ENCODE peak calls at places on chromosomes 2 and 18, in ten cellular contexts. One of them, this sample, is unnamed.

GRCh38 chr18:22173221-22173927 is 4.0 kb downstream of the GATA6 start:
- DNase-seq in ELR: no peak
- DNase-seq in CD4-positive, alpha-beta T cell: no peak
- DNase-seq in WERI-Rb-1: no peak
- DNase-seq in amygdala: no peak
- DNase-seq in GM12865: no peak
- DNase-seq in neural progenitor cell: no peak
- DNase-seq in Kasumi-1: no peak
- DNase-seq in cardiac muscle cell: no peak
- DNase-seq in globus pallidus: no peak
- DNase-seq in this sample: no peak

GRCh38 chr2:70709275-70709674 is 58.7 kb downstream of the ADD2 start:
- DNase-seq in ELR: no peak
- DNase-seq in CD4-positive, alpha-beta T cell: no peak
- DNase-seq in WERI-Rb-1: no peak
- DNase-seq in amygdala: no peak
- DNase-seq in GM12865: no peak
- DNase-seq in neural progenitor cell: no peak
- DNase-seq in Kasumi-1: no peak
- DNase-seq in cardiac muscle cell: peak; percentile 63
- DNase-seq in globus pallidus: no peak
- DNase-seq in this sample: no peak

GRCh38 chr2:205089958-205090357 is 544.7 kb downstream of the PARD3B start:
- DNase-seq in ELR: no peak
- DNase-seq in CD4-positive, alpha-beta T cell: no peak
- DNase-seq in WERI-Rb-1: no peak
- DNase-seq in amygdala: no peak
- DNase-seq in GM12865: no peak
- DNase-seq in neural progenitor cell: no peak
- DNase-seq in Kasumi-1: no peak
- DNase-seq in cardiac muscle cell: peak; percentile 9
- DNase-seq in globus pallidus: no peak
- DNase-seq in this sample: no peak

GRCh38 chr2:182650704-182651103 is 65.4 kb upstream of the DNAJC10 start:
- DNase-seq in ELR: peak; percentile 76
- DNase-seq in CD4-positive, alpha-beta T cell: no peak
- DNase-seq in WERI-Rb-1: no peak
- DNase-seq in amygdala: no peak
- DNase-seq in GM12865: peak; percentile 29
- DNase-seq in neural progenitor cell: peak; percentile 36
- DNase-seq in Kasumi-1: peak; percentile 92
- DNase-seq in cardiac muscle cell: peak; percentile 86
- DNase-seq in globus pallidus: peak; percentile 38
- DNase-seq in this sample: no peak

GRCh38 chr2:98461650-98462049 is 17.0 kb downstream of the INPP4A start:
- DNase-seq in ELR: no peak
- DNase-seq in CD4-positive, alpha-beta T cell: no peak
- DNase-seq in WERI-Rb-1: no peak
- DNase-seq in amygdala: no peak
- DNase-seq in GM12865: peak; percentile 6
- DNase-seq in neural progenitor cell: no peak
- DNase-seq in Kasumi-1: no peak
- DNase-seq in cardiac muscle cell: no peak
- DNase-seq in globus pallidus: peak; percentile 70
- DNase-seq in this sample: no peak

GRCh38 chr18:50338122-50338521 is 36.7 kb upstream of the SKA1 start:
- DNase-seq in ELR: no peak
- DNase-seq in CD4-positive, alpha-beta T cell: no peak
- DNase-seq in WERI-Rb-1: no peak
- DNase-seq in amygdala: no peak
- DNase-seq in GM12865: no peak
- DNase-seq in neural progenitor cell: no peak
- DNase-seq in Kasumi-1: no peak
- DNase-seq in cardiac muscle cell: no peak
- DNase-seq in globus pallidus: no peak
- DNase-seq in this sample: no peak

GRCh38 chr18:11125372-11126315 is 23.7 kb downstream of the PIEZO2 start:
- DNase-seq in ELR: no peak
- DNase-seq in CD4-positive, alpha-beta T cell: no peak
- DNase-seq in WERI-Rb-1: no peak
- DNase-seq in amygdala: no peak
- DNase-seq in GM12865: no peak
- DNase-seq in neural progenitor cell: no peak
- DNase-seq in Kasumi-1: no peak
- DNase-seq in cardiac muscle cell: no peak
- DNase-seq in globus pallidus: no peak
- DNase-seq in this sample: no peak

GRCh38 chr2:54964271-54964670 is 86.0 kb downstream of the RTN4 start:
- DNase-seq in ELR: peak; percentile 73
- DNase-seq in CD4-positive, alpha-beta T cell: no peak
- DNase-seq in WERI-Rb-1: no peak
- DNase-seq in amygdala: no peak
- DNase-seq in GM12865: no peak
- DNase-seq in neural progenitor cell: no peak
- DNase-seq in Kasumi-1: no peak
- DNase-seq in cardiac muscle cell: no peak
- DNase-seq in globus pallidus: no peak
- DNase-seq in this sample: no peak

GRCh38 chr2:177161741-177162440 is 50.7 kb upstream of the HNRNPA3 start:
- DNase-seq in ELR: peak; percentile 73
- DNase-seq in CD4-positive, alpha-beta T cell: no peak
- DNase-seq in WERI-Rb-1: peak; percentile 44
- DNase-seq in amygdala: no peak
- DNase-seq in GM12865: peak; percentile 50
- DNase-seq in neural progenitor cell: peak; percentile 24
- DNase-seq in Kasumi-1: peak; percentile 78
- DNase-seq in cardiac muscle cell: peak; percentile 57
- DNase-seq in globus pallidus: peak; percentile 28
- DNase-seq in this sample: no peak

GRCh38 chr2:173230181-173230580 is 124.5 kb upstream of the CDCA7 start:
- DNase-seq in ELR: no peak
- DNase-seq in CD4-positive, alpha-beta T cell: no peak
- DNase-seq in WERI-Rb-1: no peak
- DNase-seq in amygdala: no peak
- DNase-seq in GM12865: no peak
- DNase-seq in neural progenitor cell: no peak
- DNase-seq in Kasumi-1: no peak
- DNase-seq in cardiac muscle cell: no peak
- DNase-seq in globus pallidus: no peak
- DNase-seq in this sample: no peak

GRCh38 chr2:190318931-190319556 is 582 bp downstream of the HIBCH start:
- DNase-seq in ELR: peak; percentile 33
- DNase-seq in CD4-positive, alpha-beta T cell: no peak
- DNase-seq in WERI-Rb-1: no peak
- DNase-seq in amygdala: no peak
- DNase-seq in GM12865: peak; percentile 50
- DNase-seq in neural progenitor cell: peak; percentile 38
- DNase-seq in Kasumi-1: peak; percentile 67
- DNase-seq in cardiac muscle cell: no peak
- DNase-seq in globus pallidus: peak; percentile 56
- DNase-seq in this sample: no peak

GRCh38 chr18:63146185-63146584 is 173.4 kb downstream of the BCL2 start:
- DNase-seq in ELR: no peak
- DNase-seq in CD4-positive, alpha-beta T cell: no peak
- DNase-seq in WERI-Rb-1: no peak
- DNase-seq in amygdala: no peak
- DNase-seq in GM12865: no peak
- DNase-seq in neural progenitor cell: no peak
- DNase-seq in Kasumi-1: no peak
- DNase-seq in cardiac muscle cell: no peak
- DNase-seq in globus pallidus: no peak
- DNase-seq in this sample: no peak

GRCh38 chr2:27496357-27497287 is at the start of gene GCKR:
- DNase-seq in ELR: peak; percentile 19
- DNase-seq in CD4-positive, alpha-beta T cell: no peak
- DNase-seq in WERI-Rb-1: no peak
- DNase-seq in amygdala: no peak
- DNase-seq in GM12865: no peak
- DNase-seq in neural progenitor cell: no peak
- DNase-seq in Kasumi-1: no peak
- DNase-seq in cardiac muscle cell: peak; percentile 36
- DNase-seq in globus pallidus: no peak
- DNase-seq in this sample: no peak

GRCh38 chr2:112480540-112481049 is 1.4 kb upstream of the TTL start:
- DNase-seq in ELR: no peak
- DNase-seq in CD4-positive, alpha-beta T cell: no peak
- DNase-seq in WERI-Rb-1: peak; percentile 34
- DNase-seq in amygdala: no peak
- DNase-seq in GM12865: peak; percentile 34
- DNase-seq in neural progenitor cell: peak; percentile 22
- DNase-seq in Kasumi-1: peak; percentile 32
- DNase-seq in cardiac muscle cell: no peak
- DNase-seq in globus pallidus: no peak
- DNase-seq in this sample: no peak

GRCh38 chr2:191155608-191156071 is 4.8 kb upstream of the STAT4 start:
- DNase-seq in ELR: peak; percentile 69
- DNase-seq in CD4-positive, alpha-beta T cell: no peak
- DNase-seq in WERI-Rb-1: peak; percentile 19
- DNase-seq in amygdala: no peak
- DNase-seq in GM12865: peak; percentile 57
- DNase-seq in neural progenitor cell: no peak
- DNase-seq in Kasumi-1: peak; percentile 97
- DNase-seq in cardiac muscle cell: peak; percentile 73
- DNase-seq in globus pallidus: no peak
- DNase-seq in this sample: peak; percentile 9

GRCh38 chr18:22189431-22189830 is 20.0 kb downstream of the GATA6 start:
- DNase-seq in ELR: no peak
- DNase-seq in CD4-positive, alpha-beta T cell: no peak
- DNase-seq in WERI-Rb-1: no peak
- DNase-seq in amygdala: no peak
- DNase-seq in GM12865: no peak
- DNase-seq in neural progenitor cell: no peak
- DNase-seq in Kasumi-1: no peak
- DNase-seq in cardiac muscle cell: peak; percentile 78
- DNase-seq in globus pallidus: no peak
- DNase-seq in this sample: no peak

GRCh38 chr18:12990128-12990485 is 1.1 kb upstream of the CEP192 start:
- DNase-seq in ELR: no peak
- DNase-seq in CD4-positive, alpha-beta T cell: no peak
- DNase-seq in WERI-Rb-1: no peak
- DNase-seq in amygdala: no peak
- DNase-seq in GM12865: peak; percentile 46
- DNase-seq in neural progenitor cell: no peak
- DNase-seq in Kasumi-1: no peak
- DNase-seq in cardiac muscle cell: no peak
- DNase-seq in globus pallidus: no peak
- DNase-seq in this sample: no peak

GRCh38 chr2:219521066-219521880 is 7.0 kb downstream of the ASIC4 start:
- DNase-seq in ELR: peak; percentile 70
- DNase-seq in CD4-positive, alpha-beta T cell: no peak
- DNase-seq in WERI-Rb-1: peak; percentile 98
- DNase-seq in amygdala: no peak
- DNase-seq in GM12865: no peak
- DNase-seq in neural progenitor cell: peak; percentile 80
- DNase-seq in Kasumi-1: peak; percentile 25
- DNase-seq in cardiac muscle cell: peak; percentile 52
- DNase-seq in globus pallidus: no peak
- DNase-seq in this sample: no peak

GRCh38 chr2:20049631-20050030 is 1.8 kb downstream of the LAPTM4A start:
- DNase-seq in ELR: peak; percentile 36
- DNase-seq in CD4-positive, alpha-beta T cell: no peak
- DNase-seq in WERI-Rb-1: no peak
- DNase-seq in amygdala: no peak
- DNase-seq in GM12865: no peak
- DNase-seq in neural progenitor cell: peak; percentile 58
- DNase-seq in Kasumi-1: peak; percentile 50
- DNase-seq in cardiac muscle cell: peak; percentile 33
- DNase-seq in globus pallidus: peak; percentile 37
- DNase-seq in this sample: no peak

GRCh38 chr2:197131558-197131855 is 179.1 kb downstream of the ANKRD44 start:
- DNase-seq in ELR: no peak
- DNase-seq in CD4-positive, alpha-beta T cell: no peak
- DNase-seq in WERI-Rb-1: no peak
- DNase-seq in amygdala: no peak
- DNase-seq in GM12865: peak; percentile 60
- DNase-seq in neural progenitor cell: no peak
- DNase-seq in Kasumi-1: no peak
- DNase-seq in cardiac muscle cell: no peak
- DNase-seq in globus pallidus: no peak
- DNase-seq in this sample: no peak

GRCh38 chr2:62407838-62408589 is 98.0 kb downstream of the TMEM17 start:
- DNase-seq in ELR: no peak
- DNase-seq in CD4-positive, alpha-beta T cell: no peak
- DNase-seq in WERI-Rb-1: no peak
- DNase-seq in amygdala: no peak
- DNase-seq in GM12865: no peak
- DNase-seq in neural progenitor cell: no peak
- DNase-seq in Kasumi-1: no peak
- DNase-seq in cardiac muscle cell: peak; percentile 26
- DNase-seq in globus pallidus: no peak
- DNase-seq in this sample: no peak

GRCh38 chr2:172643142-172643541 is 87.3 kb downstream of the PDK1 start:
- DNase-seq in ELR: peak; percentile 93
- DNase-seq in CD4-positive, alpha-beta T cell: no peak
- DNase-seq in WERI-Rb-1: no peak
- DNase-seq in amygdala: no peak
- DNase-seq in GM12865: no peak
- DNase-seq in neural progenitor cell: no peak
- DNase-seq in Kasumi-1: no peak
- DNase-seq in cardiac muscle cell: no peak
- DNase-seq in globus pallidus: no peak
- DNase-seq in this sample: no peak

GRCh38 chr2:168912466-168913170 is 11.5 kb downstream of the G6PC2 start:
- DNase-seq in ELR: peak; percentile 36
- DNase-seq in CD4-positive, alpha-beta T cell: no peak
- DNase-seq in WERI-Rb-1: no peak
- DNase-seq in amygdala: no peak
- DNase-seq in GM12865: no peak
- DNase-seq in neural progenitor cell: peak; percentile 73
- DNase-seq in Kasumi-1: peak; percentile 21
- DNase-seq in cardiac muscle cell: peak; percentile 53
- DNase-seq in globus pallidus: peak; percentile 34
- DNase-seq in this sample: no peak

GRCh38 chr2:73020657-73021370 is 50.7 kb downstream of the SFXN5 start:
- DNase-seq in ELR: peak; percentile 87
- DNase-seq in CD4-positive, alpha-beta T cell: no peak
- DNase-seq in WERI-Rb-1: no peak
- DNase-seq in amygdala: no peak
- DNase-seq in GM12865: no peak
- DNase-seq in neural progenitor cell: no peak
- DNase-seq in Kasumi-1: no peak
- DNase-seq in cardiac muscle cell: peak; percentile 63
- DNase-seq in globus pallidus: no peak
- DNase-seq in this sample: peak; percentile 68

GRCh38 chr18:57980573-57981348 is 63.3 kb upstream of the NEDD4L start:
- DNase-seq in ELR: no peak
- DNase-seq in CD4-positive, alpha-beta T cell: no peak
- DNase-seq in WERI-Rb-1: peak; percentile 39
- DNase-seq in amygdala: no peak
- DNase-seq in GM12865: peak; percentile 25
- DNase-seq in neural progenitor cell: no peak
- DNase-seq in Kasumi-1: no peak
- DNase-seq in cardiac muscle cell: no peak
- DNase-seq in globus pallidus: no peak
- DNase-seq in this sample: no peak

GRCh38 chr2:167842047-167842446 is 405.3 kb downstream of the STK39 start:
- DNase-seq in ELR: no peak
- DNase-seq in CD4-positive, alpha-beta T cell: no peak
- DNase-seq in WERI-Rb-1: no peak
- DNase-seq in amygdala: no peak
- DNase-seq in GM12865: no peak
- DNase-seq in neural progenitor cell: no peak
- DNase-seq in Kasumi-1: peak; percentile 18
- DNase-seq in cardiac muscle cell: no peak
- DNase-seq in globus pallidus: no peak
- DNase-seq in this sample: no peak

GRCh38 chr2:231674587-231675334 is 33.6 kb upstream of the PTMA start:
- DNase-seq in ELR: peak; percentile 70
- DNase-seq in CD4-positive, alpha-beta T cell: peak; percentile 40
- DNase-seq in WERI-Rb-1: peak; percentile 87
- DNase-seq in amygdala: no peak
- DNase-seq in GM12865: peak; percentile 89
- DNase-seq in neural progenitor cell: peak; percentile 90
- DNase-seq in Kasumi-1: peak; percentile 42
- DNase-seq in cardiac muscle cell: peak; percentile 64
- DNase-seq in globus pallidus: peak; percentile 76
- DNase-seq in this sample: no peak

GRCh38 chr2:170377469-170378207 is 199.7 kb downstream of the MYO3B start:
- DNase-seq in ELR: peak; percentile 28
- DNase-seq in CD4-positive, alpha-beta T cell: no peak
- DNase-seq in WERI-Rb-1: no peak
- DNase-seq in amygdala: no peak
- DNase-seq in GM12865: no peak
- DNase-seq in neural progenitor cell: no peak
- DNase-seq in Kasumi-1: peak; percentile 21
- DNase-seq in cardiac muscle cell: no peak
- DNase-seq in globus pallidus: no peak
- DNase-seq in this sample: no peak